ENCODE peak calls at places on chromosomes 13 and 19, in nine cellular contexts. L, V, O, M, W, D, I, F and B are unnamed samples.

GRCh38 chr13:111503376-111503775 is 182.9 kb downstream of the TEX29 start:
- DNase-seq in L (no peak), V (peak), O (no peak), M (no peak), W (no peak), D (no peak), I (no peak), F (no peak), B (no peak)

GRCh38 chr19:661427-662196 is 1.4 kb downstream of the RNF126 start:
- DNase-seq in L (peak), V (no peak), O (no peak), M (peak), W (peak), D (no peak), I (no peak), F (no peak), B (peak)

GRCh38 chr19:3407556-3408516 is 41.5 kb downstream of the NFIC start:
- DNase-seq in L (no peak), V (no peak), O (no peak), M (no peak), W (no peak), D (no peak), I (peak), F (no peak), B (no peak)

GRCh38 chr13:102983496-102983895 is 82.7 kb downstream of the SLC10A2 start:
- DNase-seq in L (no peak), V (no peak), O (no peak), M (no peak), W (no peak), D (no peak), I (no peak), F (no peak), B (no peak)

GRCh38 chr19:12647490-12648071 is 19.0 kb downstream of the MAN2B1 start:
- DNase-seq in L (peak), V (peak), O (no peak), M (peak), W (no peak), D (no peak), I (peak), F (peak), B (no peak)

GRCh38 chr19:33063356-33064116 is 1.2 kb downstream of the RHPN2 start:
- DNase-seq in L (no peak), V (no peak), O (no peak), M (peak), W (no peak), D (no peak), I (peak), F (no peak), B (no peak)

GRCh38 chr13:73462241-73462640 is 403.4 kb downstream of the KLF5 start:
- DNase-seq in L (no peak), V (no peak), O (no peak), M (no peak), W (no peak), D (no peak), I (no peak), F (no peak), B (no peak)

GRCh38 chr13:64810701-64811258 is 2419.4 kb downstream of the PCDH9 start:
- DNase-seq in L (no peak), V (no peak), O (no peak), M (no peak), W (no peak), D (no peak), I (peak), F (no peak), B (no peak)

GRCh38 chr13:82833928-82834327 is 1048.3 kb downstream of the SLITRK1 start:
- DNase-seq in L (no peak), V (no peak), O (peak), M (no peak), W (no peak), D (no peak), I (peak), F (no peak), B (no peak)

GRCh38 chr13:58087566-58087965 is 456.0 kb downstream of the PCDH17 start:
- DNase-seq in L (no peak), V (no peak), O (no peak), M (no peak), W (no peak), D (no peak), I (no peak), F (no peak), B (no peak)

GRCh38 chr19:33460221-33460908 is 61.2 kb downstream of the PEPD start:
- DNase-seq in L (no peak), V (no peak), O (no peak), M (no peak), W (no peak), D (no peak), I (no peak), F (no peak), B (no peak)

GRCh38 chr13:77660841-77661250 is 36.6 kb upstream of the SLAIN1 start:
- DNase-seq in L (no peak), V (peak), O (no peak), M (no peak), W (no peak), D (no peak), I (no peak), F (no peak), B (no peak)

GRCh38 chr13:102405499-102406079 is 3.7 kb upstream of the FGF14 start:
- DNase-seq in L (peak), V (no peak), O (no peak), M (no peak), W (no peak), D (no peak), I (peak), F (no peak), B (no peak)

GRCh38 chr19:10390652-10391286 is 10.4 kb upstream of the TYK2 start:
- DNase-seq in L (peak), V (no peak), O (peak), M (peak), W (peak), D (no peak), I (peak), F (peak), B (peak)

GRCh38 chr19:12796146-12797071 is 5.1 kb downstream of the JUNB start:
- DNase-seq in L (peak), V (peak), O (no peak), M (peak), W (peak), D (peak), I (peak), F (peak), B (peak)

GRCh38 chr19:44810555-44811447 is 1.9 kb downstream of the BCAM start:
- DNase-seq in L (no peak), V (no peak), O (no peak), M (no peak), W (no peak), D (no peak), I (no peak), F (no peak), B (no peak)

GRCh38 chr13:105474983-105475382 is 1060.5 kb downstream of the EFNB2 start:
- DNase-seq in L (no peak), V (no peak), O (no peak), M (no peak), W (no peak), D (no peak), I (no peak), F (no peak), B (no peak)

GRCh38 chr13:113468029-113468428 is 14.7 kb upstream of the ADPRHL1 start:
- DNase-seq in L (no peak), V (no peak), O (no peak), M (no peak), W (no peak), D (no peak), I (no peak), F (no peak), B (no peak)

GRCh38 chr19:55552620-55553019 is 7.3 kb upstream of the SBK3 start:
- DNase-seq in L (no peak), V (no peak), O (peak), M (no peak), W (no peak), D (no peak), I (peak), F (no peak), B (no peak)

GRCh38 chr13:85386424-85386823 is 412.8 kb downstream of the SLITRK6 start:
- DNase-seq in L (no peak), V (no peak), O (no peak), M (no peak), W (no peak), D (peak), I (no peak), F (no peak), B (no peak)

GRCh38 chr19:40612831-40613668 is 11.9 kb downstream of the LTBP4 start:
- DNase-seq in L (peak), V (peak), O (no peak), M (peak), W (peak), D (no peak), I (no peak), F (no peak), B (peak)

GRCh38 chr13:106466691-106467405 is 68.6 kb downstream of the EFNB2 start:
- DNase-seq in L (no peak), V (no peak), O (no peak), M (no peak), W (no peak), D (no peak), I (no peak), F (no peak), B (no peak)

GRCh38 chr13:70849267-70849666 is 741.0 kb upstream of the KLHL1 start:
- DNase-seq in L (no peak), V (no peak), O (no peak), M (no peak), W (no peak), D (no peak), I (no peak), F (no peak), B (no peak)

GRCh38 chr13:77300176-77301141 is 26.4 kb downstream of the MYCBP2 start:
- DNase-seq in L (no peak), V (no peak), O (peak), M (no peak), W (no peak), D (no peak), I (peak), F (no peak), B (no peak)

GRCh38 chr13:66469745-66470144 is 760.4 kb downstream of the PCDH9 start:
- DNase-seq in L (no peak), V (no peak), O (no peak), M (no peak), W (no peak), D (no peak), I (no peak), F (no peak), B (no peak)

GRCh38 chr13:24923305-24923640 is 159.3 kb downstream of the RNF17 start:
- DNase-seq in L (peak), V (no peak), O (peak), M (no peak), W (no peak), D (no peak), I (peak), F (no peak), B (no peak)

GRCh38 chr19:48415395-48415794 is 21.9 kb downstream of the GRIN2D start:
- DNase-seq in L (peak), V (peak), O (no peak), M (peak), W (peak), D (no peak), I (peak), F (peak), B (peak)

GRCh38 chr13:40777166-40777956 is 6.4 kb upstream of the MRPS31 start:
- DNase-seq in L (peak), V (no peak), O (no peak), M (peak), W (peak), D (no peak), I (peak), F (no peak), B (peak)

GRCh38 chr13:30049692-30050091 is 199.3 kb upstream of the UBL3 start:
- DNase-seq in L (peak), V (no peak), O (no peak), M (no peak), W (no peak), D (no peak), I (no peak), F (no peak), B (no peak)

GRCh38 chr19:8321760-8322637 is 703 bp downstream of the RPS28 start:
- DNase-seq in L (no peak), V (no peak), O (no peak), M (no peak), W (no peak), D (no peak), I (no peak), F (no peak), B (no peak)

GRCh38 chr19:51272183-51272817 is 21.4 kb downstream of the SIGLECL1 start:
- DNase-seq in L (peak), V (no peak), O (no peak), M (no peak), W (no peak), D (no peak), I (no peak), F (no peak), B (no peak)

GRCh38 chr19:31516756-31517155 is 167.5 kb upstream of the TSHZ3 start:
- DNase-seq in L (no peak), V (no peak), O (no peak), M (no peak), W (no peak), D (no peak), I (no peak), F (no peak), B (no peak)

GRCh38 chr19:51226068-51226467 is 1.2 kb downstream of the CD33 start:
- DNase-seq in L (no peak), V (no peak), O (no peak), M (no peak), W (no peak), D (no peak), I (no peak), F (no peak), B (no peak)

GRCh38 chr19:44570984-44571684 is 41.7 kb upstream of the CEACAM20 start:
- DNase-seq in L (peak), V (no peak), O (peak), M (peak), W (peak), D (no peak), I (peak), F (peak), B (peak)

GRCh38 chr13:111865046-111865445 is 201.9 kb upstream of the SOX1 start:
- DNase-seq in L (no peak), V (no peak), O (no peak), M (no peak), W (no peak), D (no peak), I (no peak), F (no peak), B (no peak)

GRCh38 chr13:27696731-27697130 is 75.0 kb downstream of the POLR1D start:
- DNase-seq in L (no peak), V (no peak), O (no peak), M (no peak), W (no peak), D (no peak), I (no peak), F (no peak), B (no peak)

GRCh38 chr19:49102303-49102702 is 11.9 kb upstream of the LIN7B start:
- DNase-seq in L (no peak), V (no peak), O (no peak), M (no peak), W (no peak), D (no peak), I (no peak), F (no peak), B (no peak)

GRCh38 chr19:5967994-5968430 is 9.9 kb downstream of the RANBP3 start:
- DNase-seq in L (peak), V (peak), O (peak), M (peak), W (peak), D (peak), I (peak), F (no peak), B (peak)